ENCODE peak calls at places on chromosomes 7 and 10, in seven cellular contexts. K is body of pancreas, I is cardiac fibroblast, X is fibroblast of lung, P is GM23248, M is endodermal cell, R is testis. Z is an unnamed sample.

GRCh38 chr7:119900996-119901395 is 372.0 kb upstream of the KCND2 start:
- DNase-seq in P (no peak), X (peak; percentile 3), M (peak; percentile 46), I (peak; percentile 21), R (peak; percentile 48), K (no peak), Z (no peak)

GRCh38 chr10:93816123-93816747 is 58.5 kb downstream of the LGI1 start:
- DNase-seq in M (peak; percentile 92), I (peak; percentile 68), P (peak; percentile 84), R (peak; percentile 80), K (peak; percentile 46), X (peak; percentile 61), Z (peak; percentile 17)

GRCh38 chr10:77289027-77289501 is 348.5 kb downstream of the KCNMA1 start:
- DNase-seq in M (peak; percentile 77), I (no peak), P (no peak), X (no peak), K (no peak), R (no peak), Z (no peak)

GRCh38 chr7:33616752-33617151 is 288.6 kb upstream of the BMPER start:
- DNase-seq in I (no peak), P (no peak), M (no peak), X (no peak), K (no peak), R (no peak), Z (no peak)

GRCh38 chr7:77729574-77730348 is 33.5 kb downstream of the RSBN1L start:
- DNase-seq in K (no peak), M (no peak), R (no peak), P (peak; percentile 15), I (peak; percentile 34), X (no peak), Z (no peak)

GRCh38 chr10:43076311-43076875 is 476 bp upstream of the RET start:
- DNase-seq in R (peak; percentile 16), P (peak; percentile 20), I (peak; percentile 23), M (peak; percentile 82), K (no peak), X (no peak), Z (no peak)

GRCh38 chr7:124898523-124898922 is 31.1 kb downstream of the POT1 start:
- DNase-seq in K (no peak), P (peak; percentile 4), M (no peak), R (no peak), X (no peak), I (no peak), Z (no peak)

GRCh38 chr7:100465299-100465698 is 1.2 kb upstream of the SPACDR start:
- DNase-seq in R (peak; percentile 60), M (no peak), P (peak; percentile 29), K (no peak), I (peak; percentile 29), X (no peak), Z (no peak)

GRCh38 chr10:78755075-78755695 is 313.6 kb upstream of the ZMIZ1 start:
- DNase-seq in X (no peak), K (no peak), P (no peak), I (no peak), R (no peak), M (no peak), Z (no peak)

GRCh38 chr10:83343676-83344075 is 795.6 kb upstream of the GHITM start:
- DNase-seq in K (no peak), I (peak; percentile 48), M (no peak), X (no peak), P (no peak), R (no peak), Z (no peak)

GRCh38 chr10:96389785-96390184 is 31.0 kb upstream of the OPALIN start:
- DNase-seq in P (no peak), K (peak; percentile 20), R (no peak), M (no peak), X (no peak), I (no peak), Z (no peak)

GRCh38 chr7:142857625-142858024 is 2.7 kb downstream of the EPHB6 start:
- DNase-seq in I (no peak), R (no peak), X (no peak), P (no peak), M (no peak), K (no peak), Z (no peak)

GRCh38 chr7:17989546-17989945 is 38.1 kb downstream of the PRPS1L1 start:
- DNase-seq in M (no peak), K (no peak), X (peak; percentile 17), R (no peak), P (peak; percentile 18), I (peak; percentile 40), Z (no peak)

GRCh38 chr10:53547364-53547763 is 774.8 kb upstream of the MBL2 start:
- DNase-seq in X (no peak), K (no peak), I (no peak), M (no peak), R (no peak), P (no peak), Z (no peak)

GRCh38 chr10:124152139-124152780 is 58.9 kb upstream of the CHST15 start:
- DNase-seq in I (peak; percentile 58), K (no peak), M (peak; percentile 70), R (no peak), P (peak; percentile 86), X (peak; percentile 82), Z (no peak)

GRCh38 chr10:125633517-125633999 is 49.4 kb downstream of the TEX36 start:
- DNase-seq in P (no peak), R (no peak), K (no peak), X (no peak), M (no peak), I (no peak), Z (no peak)

GRCh38 chr7:155465761-155466141 is 7.8 kb downstream of the EN2 start:
- DNase-seq in M (no peak), I (no peak), P (no peak), R (no peak), X (no peak), K (no peak), Z (no peak)

GRCh38 chr7:18221377-18222290 is 194.0 kb upstream of the PRPS1L1 start:
- DNase-seq in M (no peak), I (peak; percentile 27), X (peak; percentile 8), R (no peak), K (no peak), P (peak; percentile 20), Z (no peak)

GRCh38 chr7:26369519-26370385 is 78.1 kb downstream of the SNX10 start:
- DNase-seq in R (peak; percentile 60), M (peak; percentile 56), P (peak; percentile 63), K (peak; percentile 41), X (peak; percentile 60), I (peak; percentile 64), Z (no peak)
- H3K4me3 ChIP-seq in R (no peak overlapping the region), M (no peak overlapping the region), P (no peak overlapping the region), K (no peak overlapping the region), X (no peak overlapping the region), I (no peak overlapping the region), Z (no peak overlapping the region)

DNA sequence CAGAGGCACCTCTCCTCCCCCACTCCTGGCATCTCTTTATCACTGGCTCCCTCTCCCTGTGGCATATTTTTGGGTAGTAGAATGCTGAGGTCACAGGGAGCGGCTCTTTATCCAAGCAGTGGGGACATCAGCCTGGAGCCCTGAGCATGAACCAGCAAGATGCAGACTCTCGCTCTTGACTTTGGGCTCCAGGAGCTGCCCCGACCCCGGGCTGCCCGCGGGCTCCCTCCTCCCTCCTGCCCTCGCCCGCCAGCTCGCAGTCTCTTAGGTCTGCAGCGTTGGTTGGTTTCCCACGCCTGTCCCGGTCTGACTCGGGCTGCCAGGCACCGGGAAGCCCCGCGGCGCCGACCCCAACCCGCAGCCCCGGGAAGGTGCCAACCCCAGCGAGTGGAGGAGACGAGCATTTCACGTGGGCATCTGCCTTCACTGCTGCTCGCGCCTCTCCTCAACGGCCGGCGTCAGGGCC is 1.3 kb downstream of the INSYN2A start:
- DNase-seq in I (no peak), R (no peak), P (peak; percentile 42), M (peak; percentile 79), X (peak; percentile 27), K (no peak), Z (no peak)
- H3K4me3 ChIP-seq in I (peak overlapping the region; percentile 37), R (peak overlapping the region; percentile 67), P (peak overlapping the region; percentile 79), M (peak overlapping the region; percentile 61), X (peak overlapping the region; percentile 60), K (no peak overlapping the region), Z (peak overlapping the region; percentile 53)

GRCh38 chr7:147196476-147196875 is 1079.9 kb downstream of the CNTNAP2 start:
- DNase-seq in K (no peak), M (no peak), P (no peak), X (no peak), I (no peak), R (no peak), Z (no peak)

GRCh38 chr7:147193476-147193875 is 1076.9 kb downstream of the CNTNAP2 start:
- DNase-seq in R (no peak), I (no peak), X (no peak), K (no peak), P (no peak), M (no peak), Z (no peak)

GRCh38 chr7:147199868-147200267 is 1083.3 kb downstream of the CNTNAP2 start:
- DNase-seq in X (no peak), R (no peak), P (no peak), I (no peak), M (peak; percentile 55), K (no peak), Z (no peak)

GRCh38 chr7:147197006-147197405 is 1080.4 kb downstream of the CNTNAP2 start:
- DNase-seq in M (no peak), K (no peak), I (no peak), R (peak; percentile 25), X (peak; percentile 14), P (peak; percentile 2), Z (no peak)
- H3K4me3 ChIP-seq in M (no peak overlapping the region), K (no peak overlapping the region), I (no peak overlapping the region), R (peak overlapping the region; percentile 11), X (no peak overlapping the region), P (peak overlapping the region; percentile 59), Z (no peak overlapping the region)

GRCh38 chr7:130426541-130426940 is 14.3 kb downstream of the CEP41 start:
- DNase-seq in M (no peak), R (no peak), P (no peak), I (no peak), X (no peak), K (no peak), Z (no peak)
- H3K4me3 ChIP-seq in M (no peak overlapping the region), R (no peak overlapping the region), P (no peak overlapping the region), I (no peak overlapping the region), X (no peak overlapping the region), K (no peak overlapping the region), Z (no peak overlapping the region)

DNA sequence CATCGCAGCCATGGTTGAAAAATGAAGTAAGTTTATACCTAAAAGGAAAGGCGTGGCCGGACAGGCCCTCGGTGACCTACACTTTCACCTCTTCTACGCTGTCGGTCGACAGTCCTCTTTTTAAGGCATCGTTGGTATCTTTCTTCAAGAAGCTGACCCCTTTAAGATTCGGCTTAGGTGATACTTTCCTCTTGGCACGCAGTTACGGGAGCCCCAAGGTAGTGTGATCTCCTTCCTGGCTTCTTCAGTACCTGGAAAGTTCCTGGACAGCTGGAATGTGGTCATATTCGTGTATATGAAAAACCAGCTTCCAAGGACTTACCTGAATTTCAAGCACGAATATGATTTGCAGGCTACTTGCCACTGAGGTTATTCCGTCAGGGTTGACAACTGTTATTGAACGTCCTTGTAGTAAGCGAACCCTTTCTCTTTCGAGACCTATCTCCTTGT is 885 bp upstream of the SYPL1 start:
- DNase-seq in I (no peak), R (no peak), X (no peak), K (no peak), M (peak; percentile 57), P (no peak), Z (no peak)
- H3K4me3 ChIP-seq in I (no peak overlapping the region), R (peak overlapping the region; percentile 89), X (peak overlapping the region; percentile 75), K (no peak overlapping the region), M (peak overlapping the region; percentile 83), P (peak overlapping the region; percentile 98), Z (peak overlapping the region; percentile 73)

GRCh38 chr10:97891497-97892167 is 42.0 kb downstream of the GOLGA7B start:
- DNase-seq in K (no peak), I (no peak), M (no peak), R (no peak), P (no peak), X (no peak), Z (no peak)
- H3K4me3 ChIP-seq in K (no peak overlapping the region), I (no peak overlapping the region), M (no peak overlapping the region), R (no peak overlapping the region), P (no peak overlapping the region), X (no peak overlapping the region), Z (no peak overlapping the region)

GRCh38 chr7:26117142-26117807 is 34.7 kb upstream of the NFE2L3 start:
- DNase-seq in I (no peak), P (no peak), X (no peak), M (peak; percentile 53), R (no peak), K (no peak), Z (no peak)
- H3K4me3 ChIP-seq in I (no peak overlapping the region), P (no peak overlapping the region), X (no peak overlapping the region), M (no peak overlapping the region), R (no peak overlapping the region), K (no peak overlapping the region), Z (no peak overlapping the region)